ENCODE peak calls at places on chromosome 7, in four cellular contexts. Z is HepG2, O is HCT116, H is SK-N-SH. M is an unnamed sample.

GRCh38 chr7:39595102-39595620 is 28.2 kb upstream of the RALA start:
- DNase-seq in Z (peak), O (no peak), H (no peak), M (peak)

GRCh38 chr7:54769203-54769602 is 10.2 kb upstream of the SEC61G start:
- DNase-seq in Z (no peak), O (no peak), H (no peak), M (no peak)

GRCh38 chr7:71626206-71626605 is 494.3 kb downstream of the GALNT17 start:
- DNase-seq in Z (no peak), O (no peak), H (no peak), M (no peak)

GRCh38 chr7:117686311-117686935 is 186.8 kb downstream of the CTTNBP2 start:
- DNase-seq in Z (no peak), O (no peak), H (no peak), M (no peak)

GRCh38 chr7:65441010-65441409 is 67.4 kb downstream of the ZNF92 start:
- DNase-seq in Z (no peak), O (no peak), H (no peak), M (no peak)

GRCh38 chr7:70574970-70575799 is 556.8 kb upstream of the GALNT17 start:
- DNase-seq in Z (no peak), O (no peak), H (peak), M (no peak)

GRCh38 chr7:137923380-137923779 is 76.6 kb upstream of the DGKI start:
- DNase-seq in Z (no peak), O (no peak), H (no peak), M (no peak)

GRCh38 chr7:132837529-132837928 is 244.4 kb downstream of the CHCHD3 start:
- DNase-seq in Z (no peak), O (no peak), H (no peak), M (no peak)

GRCh38 chr7:22555476-22555875 is 55.5 kb upstream of the STEAP1B start:
- DNase-seq in Z (no peak), O (no peak), H (no peak), M (no peak)

GRCh38 chr7:18109762-18110161 is 82.1 kb upstream of the PRPS1L1 start:
- DNase-seq in Z (no peak), O (no peak), H (no peak), M (no peak)

GRCh38 chr7:36723951-36724664 is at the start of gene AOAH:
- DNase-seq in Z (no peak), O (no peak), H (no peak), M (no peak)

GRCh38 chr7:13949450-13949849 is 40.0 kb downstream of the ETV1 start:
- DNase-seq in Z (no peak), O (no peak), H (peak), M (no peak)
- TF ChIP-seq ELF1 in Z (no peak), O (no peak), H (no peak), M (no peak)

GRCh38 chr7:100867796-100868485 is 754 bp downstream of the TRIP6 start:
- DNase-seq in Z (no peak), O (no peak), H (peak), M (peak)
- TF ChIP-seq ELF1 in Z (no peak), O (no peak), H (no peak), M (no peak)

GRCh38 chr7:94266278-94266677 is 128.4 kb upstream of the COL1A2 start:
- DNase-seq in Z (no peak), O (no peak), H (no peak), M (no peak)
- TF ChIP-seq ELF1 in Z (no peak), O (no peak), H (no peak), M (no peak)

DNA sequence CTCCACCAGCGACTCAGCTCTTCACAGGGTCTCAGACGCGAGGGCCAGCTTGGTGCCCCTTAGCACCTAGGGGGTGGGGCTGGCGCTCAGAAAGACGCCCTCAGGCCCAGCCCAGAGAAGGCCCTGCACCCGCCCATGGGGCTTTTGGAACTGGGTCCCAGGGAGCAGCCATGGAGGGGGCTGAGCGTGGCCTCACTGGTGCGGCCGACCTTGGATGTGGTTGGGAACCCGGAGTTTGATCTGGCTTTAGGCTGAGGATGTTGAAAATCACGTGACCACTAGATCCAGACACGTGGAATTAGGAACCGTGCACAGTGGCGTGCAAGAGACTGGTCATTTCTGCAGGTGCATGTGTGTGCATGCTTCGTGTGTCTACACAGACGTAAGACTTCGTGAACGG is 185.4 kb downstream of the DNAJB6 start:
- DNase-seq in Z (no peak), O (no peak), H (no peak), M (no peak)
- TF ChIP-seq ELF1 in Z (no peak), O (no peak), H (no peak), M (no peak)